ENCODE peak calls at places on chromosomes 11 and 22, in ten cellular contexts. C, Y, U, J, E, L, S, V, D and K are unnamed samples.

GRCh38 chr11:94597896-94598295 is 30.7 kb downstream of the PIWIL4 start:
- DNase-seq in D (no peak), Y (no peak), U (no peak), E (no peak), L (no peak), S (no peak), J (peak), C (no peak), V (no peak), K (peak)

GRCh38 chr11:111331711-111332479 is 33.5 kb downstream of the POU2AF3 start:
- DNase-seq in L (peak), V (no peak), D (peak), C (peak), S (no peak), J (no peak), E (peak), U (no peak), Y (no peak), K (peak)

GRCh38 chr22:21699643-21700042 is 33.8 kb downstream of the PPIL2 start:
- DNase-seq in E (no peak), Y (no peak), D (no peak), V (no peak), S (no peak), U (no peak), L (no peak), C (no peak), J (no peak), K (no peak)

GRCh38 chr11:102306817-102307814 is 10.2 kb upstream of the BIRC3 start:
- DNase-seq in J (peak), V (no peak), D (no peak), E (no peak), L (no peak), U (no peak), S (no peak), C (no peak), Y (no peak), K (no peak)

GRCh38 chr11:100498780-100499179 is 188.3 kb upstream of the ARHGAP42 start:
- DNase-seq in Y (no peak), V (no peak), J (no peak), U (no peak), S (no peak), E (no peak), D (no peak), C (no peak), L (no peak), K (no peak)

GRCh38 chr11:29025001-29025400 is 916.8 kb downstream of the METTL15 start:
- DNase-seq in V (no peak), Y (no peak), L (no peak), U (no peak), J (no peak), C (no peak), D (no peak), E (no peak), S (no peak), K (no peak)

GRCh38 chr22:22884010-22884887 is 3.4 kb upstream of the IGLL5 start:
- DNase-seq in C (peak), V (peak), D (peak), U (no peak), J (peak), L (peak), Y (no peak), S (peak), E (peak), K (peak)

GRCh38 chr11:32400670-32401369 is 34.5 kb downstream of the WT1 start:
- DNase-seq in J (no peak), S (no peak), V (no peak), L (no peak), D (no peak), U (no peak), Y (no peak), E (no peak), C (no peak), K (peak)

GRCh38 chr11:92384316-92384715 is 159.7 kb downstream of the FAT3 start:
- DNase-seq in Y (no peak), E (peak), U (no peak), L (peak), V (no peak), S (no peak), C (peak), J (no peak), D (no peak), K (peak)

GRCh38 chr11:88103337-88104206 is 71.7 kb downstream of the RAB38 start:
- DNase-seq in J (peak), C (peak), S (no peak), U (no peak), D (peak), E (peak), Y (peak), L (peak), V (no peak), K (peak)

GRCh38 chr11:33530824-33531223 is 169.8 kb downstream of the C11orf91 start:
- DNase-seq in E (peak), U (no peak), S (no peak), D (no peak), V (no peak), J (no peak), C (peak), L (peak), Y (no peak), K (peak)

GRCh38 chr22:19350947-19351346 is 59.4 kb upstream of the CLTCL1 start:
- DNase-seq in J (no peak), E (no peak), L (no peak), C (no peak), Y (no peak), V (no peak), U (no peak), D (no peak), S (no peak), K (no peak)

GRCh38 chr11:118282635-118283310 is 18.7 kb upstream of the MPZL2 start:
- DNase-seq in J (no peak), C (no peak), S (no peak), V (no peak), L (no peak), D (no peak), Y (no peak), E (no peak), U (no peak), K (no peak)

DNA sequence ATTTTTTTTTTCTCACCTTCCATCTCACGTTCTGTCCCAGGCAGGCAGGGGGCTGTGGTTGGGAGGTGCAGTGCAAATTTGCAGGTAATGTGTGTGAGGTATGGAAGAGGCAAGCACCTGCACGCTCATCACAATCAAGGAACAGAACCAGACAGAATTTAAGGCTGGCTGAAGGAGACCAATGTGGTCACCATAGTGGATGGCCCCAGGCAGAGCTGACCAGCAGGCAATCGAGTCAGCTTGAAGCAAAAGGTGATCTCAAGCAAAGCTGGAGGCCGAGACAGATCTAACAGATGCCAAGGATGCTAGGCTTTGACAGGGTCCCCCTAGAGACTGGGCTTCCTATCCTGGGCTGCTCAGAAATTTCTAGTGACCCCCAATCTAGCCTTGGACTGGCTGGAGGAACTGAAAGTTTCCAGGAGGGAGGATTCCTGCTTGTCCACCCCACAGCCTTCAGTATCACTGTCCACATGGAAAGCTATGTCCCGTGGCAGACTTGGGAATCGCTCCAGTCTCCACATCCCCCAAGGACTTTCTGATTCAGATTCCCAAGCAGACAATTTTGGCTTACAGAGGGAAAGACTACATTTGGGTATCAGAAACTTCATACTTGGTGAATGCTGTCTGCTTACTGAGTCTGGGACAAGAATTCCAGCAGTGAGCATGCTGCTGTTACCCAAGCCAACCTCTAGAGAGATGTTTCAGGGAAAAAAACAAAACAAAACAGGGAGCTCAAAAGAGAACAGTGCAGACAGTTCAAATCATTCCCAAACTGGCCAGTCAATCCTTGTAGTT is 9.0 kb upstream of the MICAL3 start:
- DNase-seq in J (no peak), V (no peak), L (peak), Y (no peak), D (no peak), C (peak), S (no peak), U (peak), E (no peak), K (peak)
- TF ChIP-seq CTCF in J (no peak), V (no peak), L (peak), Y (no peak), D (no peak), C (peak), S (no peak), U (no peak), E (no peak), K (peak)

DNA sequence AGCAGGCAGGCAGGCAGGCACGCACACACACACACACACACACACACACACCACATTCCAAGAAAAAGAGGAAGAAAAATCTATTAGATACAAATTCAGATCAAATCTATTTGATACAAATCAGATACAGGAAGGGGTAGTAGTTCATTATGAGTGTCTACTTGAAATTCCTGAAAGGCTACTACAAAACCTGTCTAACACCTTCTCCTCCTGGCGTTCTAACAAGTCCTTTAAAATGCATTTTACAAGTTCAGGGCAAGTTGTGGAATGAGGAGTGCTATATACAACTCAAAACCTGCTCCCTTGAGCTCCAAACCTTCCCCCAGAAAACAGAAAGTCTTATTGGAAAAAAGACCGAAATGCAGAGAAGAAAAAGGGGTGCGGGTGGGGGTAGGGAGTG is 476 bp downstream of the ARHGAP32 start:
- DNase-seq in U (no peak), S (no peak), Y (peak), J (no peak), V (no peak), D (no peak), L (no peak), C (no peak), E (peak), K (no peak)
- H3K4me3 ChIP-seq in U (no peak), S (no peak), Y (peak), J (no peak), V (no peak), D (no peak), L (no peak), C (no peak), E (no peak), K (no peak)

DNA sequence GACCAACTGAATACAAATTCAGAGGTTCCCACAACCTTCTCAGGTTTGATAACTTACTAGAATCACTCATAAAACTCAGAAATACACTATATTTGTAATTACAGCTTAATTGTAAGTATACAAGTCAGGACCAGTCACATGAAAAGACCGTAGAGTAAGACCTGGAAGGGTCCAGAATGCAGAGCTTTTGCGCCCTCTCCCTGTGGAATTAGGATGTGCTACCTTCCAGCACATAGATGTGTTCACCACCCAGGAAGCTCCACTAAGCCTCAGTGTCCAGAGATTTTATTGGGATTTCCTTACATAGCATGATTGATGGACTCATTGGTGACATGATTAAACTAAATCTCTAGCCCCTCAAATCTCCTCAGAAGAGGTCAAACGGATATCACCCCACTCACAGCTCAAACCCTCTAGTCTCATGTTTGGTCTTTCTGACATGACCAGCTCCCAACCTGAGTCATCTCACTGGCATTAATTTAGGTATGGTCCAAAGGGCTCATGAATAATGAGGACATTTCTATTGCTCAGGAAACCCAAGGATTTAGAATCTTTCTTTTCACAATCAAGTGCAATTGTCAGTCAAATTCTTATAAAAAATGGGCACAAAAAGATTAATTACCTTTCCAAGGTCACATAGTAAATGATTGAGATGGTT is 77.2 kb upstream of the UBASH3B start:
- DNase-seq in C (peak), L (no peak), V (no peak), J (no peak), U (no peak), D (no peak), S (no peak), E (no peak), Y (no peak), K (no peak)
- TF ChIP-seq CTCF in C (peak), L (no peak), V (no peak), J (no peak), U (no peak), D (peak), S (no peak), E (no peak), Y (peak), K (peak)

DNA sequence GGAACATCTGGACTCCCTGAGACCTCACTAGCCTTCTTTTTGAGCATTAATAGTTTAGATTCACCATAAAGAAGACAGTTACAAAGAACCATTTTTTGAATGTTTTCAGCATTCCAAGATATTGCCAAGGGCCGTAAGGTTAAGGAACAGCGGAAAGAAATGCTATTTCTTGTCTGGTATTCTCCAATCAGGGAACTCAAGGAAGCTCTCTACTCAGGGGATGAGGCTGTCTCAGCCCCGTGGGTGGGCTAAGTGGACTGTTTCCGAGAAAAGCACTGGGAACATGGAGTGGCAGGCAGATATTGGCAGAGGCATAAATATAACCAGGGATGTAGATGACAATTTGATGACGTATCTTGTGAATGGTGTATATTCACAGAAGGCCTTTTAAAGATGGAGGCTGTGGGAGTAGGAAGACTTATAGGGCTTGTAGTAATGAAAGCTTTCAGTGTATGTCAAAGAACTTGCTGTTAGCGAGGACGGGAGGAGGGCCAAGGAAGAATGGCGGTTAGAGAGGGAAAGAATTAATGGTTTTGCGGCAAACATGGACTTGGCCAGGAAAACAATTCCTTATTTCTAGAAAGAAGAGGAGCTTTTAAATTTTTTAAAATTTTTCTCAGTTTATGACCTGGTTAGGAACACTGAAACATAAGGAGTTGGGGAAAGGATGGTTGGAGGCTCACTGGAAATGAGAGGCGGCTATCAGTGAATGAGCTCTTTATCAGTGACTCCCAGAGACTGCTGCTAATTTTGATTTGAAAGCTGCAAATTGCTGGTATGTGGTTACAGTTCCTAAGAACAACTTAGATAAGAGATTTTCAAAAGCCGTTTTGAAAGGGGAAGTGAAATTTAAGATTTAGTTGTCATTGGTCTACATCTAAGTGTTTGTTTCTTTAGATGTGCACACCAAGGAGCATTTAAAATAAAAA is 64.6 kb downstream of the ST3GAL4 start:
- DNase-seq in E (no peak), U (no peak), D (no peak), J (no peak), Y (no peak), C (peak), V (peak), L (no peak), S (peak), K (peak)
- H3K4me3 ChIP-seq in E (no peak), U (no peak), D (no peak), J (no peak), Y (no peak), C (no peak), V (no peak), L (no peak), S (no peak), K (no peak)

GRCh38 chr11:120547871-120548681 is 36.5 kb downstream of the GRIK4 start:
- DNase-seq in S (peak), Y (no peak), E (peak), V (peak), J (peak), C (peak), U (peak), L (peak), D (peak), K (peak)
- TF ChIP-seq CTCF in S (no peak), Y (no peak), E (no peak), V (no peak), J (no peak), C (peak), U (no peak), L (no peak), D (peak), K (peak)

GRCh38 chr22:45783690-45784089 is 112.1 kb downstream of the ATXN10 start:
- DNase-seq in E (no peak), S (no peak), U (no peak), D (no peak), V (no peak), L (no peak), J (no peak), C (no peak), Y (no peak), K (no peak)

GRCh38 chr22:45781941-45782340 is 110.3 kb downstream of the ATXN10 start:
- DNase-seq in V (no peak), C (peak), D (no peak), J (no peak), S (no peak), E (peak), L (no peak), U (no peak), Y (no peak), K (peak)

GRCh38 chr22:45785458-45785857 is 113.8 kb downstream of the ATXN10 start:
- DNase-seq in D (no peak), J (no peak), C (peak), S (no peak), L (no peak), U (no peak), V (no peak), Y (no peak), E (peak), K (peak)

GRCh38 chr22:45783021-45783420 is 111.4 kb downstream of the ATXN10 start:
- DNase-seq in D (no peak), S (no peak), E (no peak), Y (no peak), C (no peak), J (no peak), L (no peak), V (no peak), U (no peak), K (no peak)

GRCh38 chr22:45784357-45785277 is 113.0 kb downstream of the ATXN10 start:
- DNase-seq in Y (no peak), C (no peak), S (no peak), V (no peak), E (no peak), D (no peak), U (no peak), J (no peak), L (no peak), K (no peak)
- H3K4me3 ChIP-seq in Y (no peak), C (no peak), S (no peak), V (no peak), E (no peak), D (no peak), U (no peak), J (no peak), L (no peak), K (no peak)